ENCODE peak calls at places on chromosomes 12 and 14, in nine cellular contexts. W is H54, D is lung, F is GM06990, Z is HuH-7, R is NCI-H1092, T is retinal pigment epithelial cell, U is NCI-H446 treated with DMSO at 0.1 percent for 48 hours, H is hypothalamus. P is an unnamed sample.
A peak's percentile ranks its signal among the peaks of the same experiment; 100 is the strongest.

GRCh38 chr14:32202468-32202865 is 602 bp downstream of the RNU6-8 start:
- DNase-seq in W (no peak), D (no peak), F (no peak), Z (peak; percentile 30), R (no peak), T (no peak), U (peak; percentile 57), H (no peak), P (no peak)

GRCh38 chr14:34038358-34039057 is 87.6 kb upstream of the EGLN3 start:
- DNase-seq in W (no peak), D (no peak), F (no peak), Z (no peak), R (no peak), T (no peak), U (no peak), H (no peak), P (no peak)

GRCh38 chr12:42017036-42017435 is 127.6 kb downstream of the GXYLT1 start:
- DNase-seq in W (no peak), D (no peak), F (no peak), Z (no peak), R (no peak), T (no peak), U (no peak), H (no peak), P (no peak)

GRCh38 chr12:122046145-122046544 is 24.5 kb downstream of the BCL7A start:
- DNase-seq in W (no peak), D (no peak), F (no peak), Z (no peak), R (no peak), T (no peak), U (no peak), H (no peak), P (no peak)

GRCh38 chr14:54194501-54194900 is 202.3 kb upstream of the CDKN3 start:
- DNase-seq in W (no peak), D (no peak), F (no peak), Z (no peak), R (no peak), T (no peak), U (no peak), H (no peak), P (no peak)

GRCh38 chr14:48023881-48024280 is 348.5 kb upstream of the MDGA2 start:
- DNase-seq in W (no peak), D (peak; percentile 40), F (no peak), Z (no peak), R (no peak), T (no peak), U (no peak), H (no peak), P (no peak)

GRCh38 chr14:103418508-103418818 is 33.2 kb downstream of the MARK3 start:
- DNase-seq in W (no peak), D (peak; percentile 37), F (no peak), Z (no peak), R (no peak), T (no peak), U (no peak), H (no peak), P (no peak)

GRCh38 chr14:65010211-65010931 is 23.7 kb downstream of the FNTB start:
- DNase-seq in W (no peak), D (no peak), F (no peak), Z (no peak), R (no peak), T (no peak), U (no peak), H (no peak), P (no peak)

GRCh38 chr12:42396473-42397259 is 70.7 kb downstream of the PPHLN1 start:
- DNase-seq in W (no peak), D (no peak), F (no peak), Z (no peak), R (no peak), T (no peak), U (no peak), H (no peak), P (no peak)

P was measured in GM13977.